ENCODE peak calls at places on chromosomes 7 and 10, in six cellular contexts. E, W, H, S, R and A are unnamed samples.

GRCh38 chr7:6256709-6257535 is 15.5 kb downstream of the CYTH3 start:
- DNase-seq in H (peak; percentile 82), W (no peak), S (peak; percentile 68), R (no peak), E (no peak), A (no peak)

GRCh38 chr7:36232971-36233550 is 80.0 kb downstream of the EEPD1 start:
- DNase-seq in E (no peak), R (no peak), W (no peak), S (no peak), H (no peak), A (no peak)

GRCh38 chr7:130838738-130839137 is 104.7 kb upstream of the KLF14 start:
- DNase-seq in R (no peak), W (no peak), H (no peak), S (peak; percentile 87), E (no peak), A (no peak)

GRCh38 chr7:55173671-55174070 is 154.9 kb downstream of the EGFR start:
- DNase-seq in H (no peak), W (no peak), R (no peak), S (no peak), E (no peak), A (no peak)

GRCh38 chr10:90179696-90180407 is 478.5 kb downstream of the KIF20B start:
- DNase-seq in H (peak; percentile 62), W (no peak), E (no peak), S (peak; percentile 99), R (no peak), A (no peak)

GRCh38 chr7:29369909-29370488 is 175.4 kb downstream of the CHN2 start:
- DNase-seq in H (no peak), R (no peak), E (no peak), S (peak; percentile 32), W (no peak), A (no peak)

GRCh38 chr10:61786728-61787127 is 114.8 kb upstream of the ARID5B start:
- DNase-seq in W (no peak), R (no peak), E (no peak), H (no peak), S (peak; percentile 56), A (no peak)

GRCh38 chr7:4650471-4651047 is 31.5 kb upstream of the FOXK1 start:
- DNase-seq in E (no peak), W (peak; percentile 57), H (no peak), R (peak; percentile 71), S (no peak), A (no peak)

GRCh38 chr10:131620904-131621303 is 279.9 kb upstream of the PPP2R2D start:
- DNase-seq in E (no peak), S (no peak), R (no peak), H (no peak), W (no peak), A (no peak)

GRCh38 chr10:18665815-18666558 is 6.8 kb downstream of the ARL5B start:
- DNase-seq in W (no peak), E (no peak), R (no peak), S (no peak), H (no peak), A (no peak)

GRCh38 chr10:104218751-104219150 is 13.4 kb downstream of the CFAP43 start:
- DNase-seq in W (no peak), E (no peak), S (no peak), H (peak; percentile 46), R (no peak), A (no peak)

GRCh38 chr7:151700621-151701185 is 176.2 kb downstream of the PRKAG2 start:
- DNase-seq in W (no peak), E (no peak), R (no peak), H (peak; percentile 58), S (peak; percentile 30), A (no peak)

GRCh38 chr7:2624293-2624881 is 7.4 kb upstream of the TTYH3 start:
- DNase-seq in R (no peak), H (no peak), E (no peak), S (no peak), W (peak; percentile 59), A (no peak)

GRCh38 chr7:158397885-158398284 is 189.7 kb downstream of the PTPRN2 start:
- DNase-seq in E (no peak), H (no peak), R (no peak), S (peak; percentile 59), W (no peak), A (no peak)

GRCh38 chr10:73940634-73941221 is 29.8 kb downstream of the PLAU start:
- DNase-seq in R (peak; percentile 82), E (peak; percentile 83), H (peak; percentile 84), S (peak; percentile 77), W (peak; percentile 89), A (peak; percentile 83)

GRCh38 chr10:32346134-32346550 is 816 bp downstream of the EPC1 start:
- DNase-seq in S (peak; percentile 97), H (peak; percentile 93), W (peak; percentile 98), R (peak; percentile 89), E (peak; percentile 97), A (peak; percentile 98)

GRCh38 chr10:50586740-50587088 is 37.0 kb downstream of the SGMS1 start:
- DNase-seq in E (no peak), H (no peak), R (no peak), W (no peak), S (no peak), A (no peak)

GRCh38 chr10:68233045-68233444 is 1.1 kb upstream of the ATOH7 start:
- DNase-seq in H (no peak), S (no peak), E (no peak), R (no peak), W (no peak), A (no peak)

GRCh38 chr10:68231916-68232315 is at the start of gene ATOH7:
- DNase-seq in W (no peak), E (no peak), R (no peak), S (no peak), H (no peak), A (no peak)

GRCh38 chr10:68235111-68235510 is 3.2 kb upstream of the ATOH7 start:
- DNase-seq in H (no peak), S (peak; percentile 79), W (no peak), R (no peak), E (no peak), A (no peak)

GRCh38 chr10:68230268-68230667 is 1.6 kb downstream of the ATOH7 start:
- DNase-seq in H (no peak), W (no peak), S (no peak), R (no peak), E (no peak), A (no peak)

DNA sequence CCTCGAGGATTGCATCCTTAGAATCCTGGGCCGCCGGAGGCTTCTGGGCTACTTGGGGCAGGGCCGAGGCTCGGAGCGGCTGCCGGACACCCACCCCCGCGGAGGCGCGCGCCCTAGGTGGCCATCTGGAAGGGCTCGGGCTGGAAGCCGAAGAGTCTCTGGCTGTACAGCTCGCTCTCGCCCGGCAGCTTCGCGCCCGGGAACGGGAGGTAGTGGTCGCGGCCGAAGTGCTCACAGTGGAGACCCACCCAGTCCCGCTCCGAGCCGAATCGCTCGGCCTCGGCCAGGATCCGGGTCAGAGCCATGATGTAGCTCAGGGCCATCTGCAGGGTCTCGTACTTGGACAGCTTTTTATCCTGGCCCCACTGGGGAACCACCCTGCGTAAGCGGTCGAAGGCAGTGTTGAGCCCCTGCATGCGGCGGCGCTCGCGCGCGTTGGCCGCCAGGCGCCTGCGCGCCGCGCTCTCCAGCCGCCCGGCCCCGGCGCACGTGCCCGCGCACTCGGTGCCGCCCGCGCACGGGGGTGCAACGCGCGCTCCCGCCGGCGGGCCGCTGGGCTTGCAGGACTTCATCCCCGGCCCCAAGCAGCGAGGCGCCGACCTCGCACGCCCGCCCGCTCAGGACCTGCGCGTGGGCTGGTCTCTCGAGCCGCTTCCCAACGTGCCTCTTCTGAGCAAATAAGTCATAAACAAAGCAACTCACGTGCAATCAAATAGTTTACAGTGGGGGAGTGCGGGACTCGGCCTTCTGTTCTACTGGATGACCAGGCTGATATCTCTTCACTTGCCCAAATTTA is 609 bp downstream of the ATOH7 start:
- DNase-seq in R (peak; percentile 70), W (peak; percentile 65), S (peak; percentile 52), E (no peak), H (peak; percentile 88), A (no peak)
- TF ChIP-seq CTCF in R (peak; percentile 35), W (no peak), S (no peak), E (no peak), H (peak; percentile 14), A (no peak)

DNA sequence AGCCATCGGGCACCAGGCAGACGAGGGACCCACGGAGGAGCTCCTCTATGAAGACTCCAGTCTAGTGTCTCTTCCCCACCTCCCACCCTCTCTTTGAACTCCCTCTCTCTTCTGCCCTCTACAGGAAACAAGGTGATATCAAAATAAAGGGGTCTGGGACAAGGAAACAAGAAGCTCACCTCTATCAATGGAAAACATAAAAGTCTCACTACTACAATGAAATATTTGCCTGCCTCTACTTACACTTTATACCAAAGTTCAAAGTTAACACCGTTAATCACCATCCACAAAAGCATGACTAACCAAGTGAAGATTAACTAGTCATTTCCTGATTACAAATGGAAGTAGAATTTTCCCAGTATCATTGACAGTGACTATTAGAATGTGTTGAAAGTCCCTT is 82.2 kb downstream of the PARD3 start:
- DNase-seq in E (no peak), R (no peak), W (no peak), H (peak; percentile 40), S (peak; percentile 82), A (no peak)
- TF ChIP-seq CTCF in E (no peak), R (peak; percentile 50), W (no peak), H (peak; percentile 35), S (peak; percentile 15), A (no peak)

DNA sequence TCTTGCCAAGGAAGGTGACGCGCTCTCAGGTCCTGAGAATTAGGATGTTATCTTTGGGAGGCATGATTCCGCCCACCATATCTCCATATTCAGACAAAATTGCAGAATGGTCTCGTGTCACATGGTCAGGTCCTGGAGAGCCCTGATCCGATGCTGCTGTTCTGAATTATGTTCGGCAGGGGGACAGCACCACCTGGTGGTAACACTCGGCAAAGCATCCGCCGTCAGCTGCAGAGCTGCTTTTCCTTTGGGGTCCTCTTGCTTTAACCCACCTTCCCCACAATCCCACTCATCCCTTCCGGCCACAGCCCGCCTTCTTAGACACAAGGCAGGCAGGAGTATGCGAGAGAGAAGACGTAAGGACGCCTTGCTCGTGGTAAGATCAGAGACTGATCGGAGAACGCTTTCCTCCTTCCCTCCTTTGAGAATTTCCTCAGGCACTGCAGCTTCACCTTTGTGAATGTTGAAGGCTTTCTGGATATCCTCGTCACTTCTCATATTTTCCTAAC is 327.8 kb upstream of the C7orf33 start:
- DNase-seq in W (peak; percentile 68), S (peak; percentile 42), H (peak; percentile 70), E (peak; percentile 65), R (peak; percentile 92), A (no peak)
- TF ChIP-seq CTCF in W (peak; percentile 96), S (peak; percentile 95), H (peak; percentile 97), E (peak; percentile 97), R (peak; percentile 96), A (peak; percentile 93)

DNA sequence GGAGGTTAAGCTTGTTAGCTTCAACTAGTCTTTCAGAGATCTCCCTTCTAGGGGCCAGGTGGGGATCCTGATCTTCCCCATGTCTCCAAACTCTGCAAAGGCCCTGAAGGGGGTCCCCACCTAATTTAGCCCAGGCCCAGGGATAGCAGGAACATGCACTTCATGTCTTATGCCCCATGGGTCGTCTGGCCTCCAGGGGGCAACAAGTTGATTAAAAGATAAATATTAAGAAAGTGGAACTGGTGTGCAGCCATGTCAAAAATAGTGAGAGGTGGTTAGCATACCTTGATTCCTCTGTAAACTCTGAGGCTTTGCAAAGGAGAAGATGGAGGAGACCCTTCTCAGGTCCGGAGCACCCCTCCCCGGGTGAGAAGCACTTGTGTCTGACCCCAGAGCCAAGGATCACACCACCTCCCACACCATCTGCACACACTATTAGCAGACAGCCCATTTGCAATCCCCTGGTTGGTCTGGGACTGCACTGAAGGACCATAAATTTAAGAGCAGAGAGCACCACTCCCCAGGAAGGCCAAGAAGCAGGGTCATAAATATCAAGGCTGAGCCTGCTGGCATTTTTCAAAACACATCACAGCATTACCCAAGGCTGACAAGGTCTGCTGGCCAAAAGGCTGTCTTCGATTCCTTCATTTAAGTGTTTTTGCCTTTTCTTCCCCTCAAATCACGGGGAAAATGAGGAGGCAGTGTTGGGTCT is 44.2 kb upstream of the LRRC18 start:
- DNase-seq in H (peak; percentile 14), W (no peak), E (no peak), S (no peak), R (no peak), A (no peak)
- TF ChIP-seq CTCF in H (no peak), W (no peak), E (no peak), S (no peak), R (no peak), A (no peak)